ENCODE peak calls at places on chromosome 5, in eight cellular contexts. One of them, this sample, is unnamed.

GRCh38 chr5:61450170-61450815 is 118.2 kb downstream of the ZSWIM6 start:
- DNase-seq in neuronal stem cell: peak; percentile 3
- DNase-seq in GM23338: no peak
- DNase-seq in IMR-90: peak; percentile 91
- DNase-seq in PC-3: peak; percentile 62
- DNase-seq in astrocyte: peak; percentile 98
- DNase-seq in A549: peak; percentile 82
- DNase-seq in hepatocyte: peak; percentile 47
- DNase-seq in this sample: peak; percentile 84

GRCh38 chr5:56200856-56201638 is 32.1 kb downstream of the ANKRD55 start:
- DNase-seq in IMR-90: peak; percentile 78
- DNase-seq in neuronal stem cell: peak; percentile 61
- DNase-seq in hepatocyte: peak; percentile 85
- DNase-seq in GM23338: peak; percentile 85
- DNase-seq in A549: peak; percentile 90
- DNase-seq in PC-3: peak; percentile 71
- DNase-seq in astrocyte: peak; percentile 45
- DNase-seq in this sample: peak; percentile 11

GRCh38 chr5:26282190-26282589 is 756.2 kb downstream of the CDH9 start:
- DNase-seq in A549: no peak
- DNase-seq in neuronal stem cell: no peak
- DNase-seq in hepatocyte: no peak
- DNase-seq in GM23338: no peak
- DNase-seq in PC-3: peak; percentile 87
- DNase-seq in IMR-90: no peak
- DNase-seq in astrocyte: no peak
- DNase-seq in this sample: no peak

GRCh38 chr5:39031041-39031440 is 43.2 kb downstream of the RICTOR start:
- DNase-seq in IMR-90: no peak
- DNase-seq in PC-3: no peak
- DNase-seq in neuronal stem cell: no peak
- DNase-seq in A549: no peak
- DNase-seq in astrocyte: no peak
- DNase-seq in hepatocyte: no peak
- DNase-seq in GM23338: no peak
- DNase-seq in this sample: peak; percentile 41

GRCh38 chr5:100157066-100157465 is 378.1 kb upstream of the FAM174A start:
- DNase-seq in IMR-90: no peak
- DNase-seq in A549: no peak
- DNase-seq in neuronal stem cell: no peak
- DNase-seq in hepatocyte: no peak
- DNase-seq in astrocyte: no peak
- DNase-seq in PC-3: no peak
- DNase-seq in GM23338: no peak
- DNase-seq in this sample: no peak

GRCh38 chr5:131254741-131255140 is 9.1 kb upstream of the CDC42SE2 start:
- DNase-seq in hepatocyte: no peak
- DNase-seq in IMR-90: no peak
- DNase-seq in astrocyte: no peak
- DNase-seq in neuronal stem cell: no peak
- DNase-seq in GM23338: no peak
- DNase-seq in PC-3: no peak
- DNase-seq in A549: no peak
- DNase-seq in this sample: no peak

GRCh38 chr5:58891072-58891970 is 308.4 kb downstream of the RAB3C start:
- DNase-seq in hepatocyte: peak; percentile 68
- DNase-seq in GM23338: peak; percentile 85
- DNase-seq in astrocyte: peak; percentile 78
- DNase-seq in neuronal stem cell: peak; percentile 67
- DNase-seq in PC-3: peak; percentile 81
- DNase-seq in IMR-90: peak; percentile 81
- DNase-seq in A549: peak; percentile 100
- DNase-seq in this sample: peak; percentile 86

GRCh38 chr5:179270581-179271300 is 74.5 kb downstream of the ADAMTS2 start:
- DNase-seq in GM23338: no peak
- DNase-seq in neuronal stem cell: no peak
- DNase-seq in PC-3: no peak
- DNase-seq in A549: no peak
- DNase-seq in IMR-90: peak; percentile 47
- DNase-seq in hepatocyte: no peak
- DNase-seq in astrocyte: peak; percentile 38
- DNase-seq in this sample: peak; percentile 82

GRCh38 chr5:10590226-10591047 is 26.6 kb downstream of the ANKRD33B start:
- DNase-seq in PC-3: peak; percentile 93
- DNase-seq in GM23338: peak; percentile 88
- DNase-seq in astrocyte: peak; percentile 72
- DNase-seq in A549: peak; percentile 89
- DNase-seq in neuronal stem cell: no peak
- DNase-seq in IMR-90: peak; percentile 69
- DNase-seq in hepatocyte: no peak
- DNase-seq in this sample: peak; percentile 88

GRCh38 chr5:111585291-111585690 is 73.0 kb upstream of the STARD4 start:
- DNase-seq in GM23338: no peak
- DNase-seq in PC-3: no peak
- DNase-seq in A549: no peak
- DNase-seq in hepatocyte: no peak
- DNase-seq in astrocyte: peak; percentile 63
- DNase-seq in neuronal stem cell: no peak
- DNase-seq in IMR-90: no peak
- DNase-seq in this sample: no peak

GRCh38 chr5:110880413-110880812 is 141.6 kb downstream of the SLC25A46 start:
- DNase-seq in PC-3: peak; percentile 99
- DNase-seq in A549: no peak
- DNase-seq in GM23338: no peak
- DNase-seq in astrocyte: peak; percentile 92
- DNase-seq in hepatocyte: peak; percentile 59
- DNase-seq in IMR-90: peak; percentile 92
- DNase-seq in neuronal stem cell: no peak
- DNase-seq in this sample: no peak

GRCh38 chr5:143244000-143244736 is 159.3 kb downstream of the NR3C1 start:
- DNase-seq in astrocyte: peak; percentile 98
- DNase-seq in hepatocyte: peak; percentile 74
- DNase-seq in A549: peak; percentile 92
- DNase-seq in GM23338: no peak
- DNase-seq in PC-3: peak; percentile 95
- DNase-seq in neuronal stem cell: no peak
- DNase-seq in IMR-90: peak; percentile 98
- DNase-seq in this sample: peak; percentile 86

GRCh38 chr5:14254686-14255085 is 111.5 kb downstream of the TRIO start:
- DNase-seq in astrocyte: no peak
- DNase-seq in A549: no peak
- DNase-seq in GM23338: no peak
- DNase-seq in hepatocyte: no peak
- DNase-seq in IMR-90: no peak
- DNase-seq in neuronal stem cell: no peak
- DNase-seq in PC-3: no peak
- DNase-seq in this sample: no peak

GRCh38 chr5:143685416-143685815 is 126.5 kb upstream of the HMHB1 start:
- DNase-seq in neuronal stem cell: no peak
- DNase-seq in PC-3: peak; percentile 25
- DNase-seq in astrocyte: no peak
- DNase-seq in A549: peak; percentile 39
- DNase-seq in GM23338: no peak
- DNase-seq in IMR-90: peak; percentile 30
- DNase-seq in hepatocyte: no peak
- DNase-seq in this sample: no peak

GRCh38 chr5:88660326-88660946 is 222.5 kb downstream of the MEF2C start:
- DNase-seq in PC-3: peak; percentile 81
- DNase-seq in astrocyte: peak; percentile 90
- DNase-seq in IMR-90: peak; percentile 13
- DNase-seq in neuronal stem cell: no peak
- DNase-seq in A549: no peak
- DNase-seq in GM23338: peak; percentile 73
- DNase-seq in hepatocyte: no peak
- DNase-seq in this sample: peak; percentile 84
- H3K4me3 ChIP-seq in PC-3: peak overlapping the region; percentile 73
- H3K4me3 ChIP-seq in astrocyte: peak overlapping the region; percentile 67
- H3K4me3 ChIP-seq in IMR-90: peak overlapping the region; percentile 58
- H3K4me3 ChIP-seq in neuronal stem cell: peak overlapping the region; percentile 70
- H3K4me3 ChIP-seq in A549: peak overlapping the region; percentile 43
- H3K4me3 ChIP-seq in GM23338: peak overlapping the region; percentile 50
- H3K4me3 ChIP-seq in hepatocyte: peak overlapping the region; percentile 23
- H3K4me3 ChIP-seq in this sample: peak overlapping the region; percentile 65

GRCh38 chr5:17238521-17239041 is 21.1 kb downstream of the BASP1 start:
- DNase-seq in IMR-90: peak; percentile 82
- DNase-seq in GM23338: no peak
- DNase-seq in neuronal stem cell: no peak
- DNase-seq in PC-3: peak; percentile 99
- DNase-seq in hepatocyte: no peak
- DNase-seq in astrocyte: peak; percentile 83
- DNase-seq in A549: no peak
- DNase-seq in this sample: peak; percentile 78
- H3K4me2 ChIP-seq in IMR-90: peak overlapping the region; percentile 73
- H3K4me2 ChIP-seq in GM23338: no peak overlapping the region
- H3K4me2 ChIP-seq in neuronal stem cell: no peak overlapping the region
- H3K4me2 ChIP-seq in PC-3: peak overlapping the region; percentile 40
- H3K4me2 ChIP-seq in hepatocyte: no peak overlapping the region
- H3K4me2 ChIP-seq in astrocyte: peak overlapping the region; percentile 68
- H3K4me2 ChIP-seq in A549: peak overlapping the region; percentile 52
- H3K4me2 ChIP-seq in this sample: peak overlapping the region; percentile 65

DNA sequence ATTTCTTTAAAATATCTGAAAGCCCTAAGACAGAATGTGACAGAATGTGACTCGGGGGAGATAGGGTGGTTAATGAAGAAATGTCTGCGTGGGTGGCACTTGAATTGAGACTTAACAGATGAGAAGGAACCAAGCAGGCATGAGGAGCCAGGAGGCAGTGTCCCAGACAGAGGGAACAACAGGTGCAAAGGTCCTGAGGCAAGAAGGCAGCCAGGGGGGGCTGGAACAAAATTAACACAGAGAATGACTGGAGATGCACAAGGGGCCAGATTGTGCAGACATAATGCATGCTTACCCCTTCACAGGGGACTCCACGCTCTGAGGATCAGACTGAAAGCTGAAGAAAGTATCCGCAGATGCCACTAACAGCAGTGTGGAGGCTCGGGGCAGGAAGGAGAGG is 1.7 kb downstream of the LMAN2 start:
- DNase-seq in IMR-90: no peak
- DNase-seq in PC-3: no peak
- DNase-seq in GM23338: no peak
- DNase-seq in A549: no peak
- DNase-seq in astrocyte: no peak
- DNase-seq in hepatocyte: no peak
- DNase-seq in neuronal stem cell: no peak
- DNase-seq in this sample: peak; percentile 39
- H3K4me3 ChIP-seq in IMR-90: peak overlapping the region; percentile 5
- H3K4me3 ChIP-seq in PC-3: peak overlapping the region; percentile 93
- H3K4me3 ChIP-seq in GM23338: peak overlapping the region; percentile 99
- H3K4me3 ChIP-seq in A549: no peak overlapping the region
- H3K4me3 ChIP-seq in astrocyte: no peak overlapping the region
- H3K4me3 ChIP-seq in hepatocyte: no peak overlapping the region
- H3K4me3 ChIP-seq in neuronal stem cell: no peak overlapping the region
- H3K4me3 ChIP-seq in this sample: no peak overlapping the region

GRCh38 chr5:167051369-167051768 is 1240.1 kb upstream of the WWC1 start:
- DNase-seq in astrocyte: no peak
- DNase-seq in GM23338: no peak
- DNase-seq in neuronal stem cell: no peak
- DNase-seq in A549: no peak
- DNase-seq in PC-3: no peak
- DNase-seq in hepatocyte: no peak
- DNase-seq in IMR-90: no peak
- DNase-seq in this sample: no peak
- H3K4me2 ChIP-seq in astrocyte: no peak overlapping the region
- H3K4me2 ChIP-seq in GM23338: no peak overlapping the region
- H3K4me2 ChIP-seq in neuronal stem cell: no peak overlapping the region
- H3K4me2 ChIP-seq in A549: no peak overlapping the region
- H3K4me2 ChIP-seq in PC-3: no peak overlapping the region
- H3K4me2 ChIP-seq in hepatocyte: no peak overlapping the region
- H3K4me2 ChIP-seq in IMR-90: no peak overlapping the region
- H3K4me2 ChIP-seq in this sample: peak overlapping the region; percentile 62

GRCh38 chr5:146448783-146449519 is 1.8 kb downstream of the TCERG1 start:
- DNase-seq in neuronal stem cell: no peak
- DNase-seq in hepatocyte: no peak
- DNase-seq in A549: no peak
- DNase-seq in IMR-90: no peak
- DNase-seq in GM23338: peak; percentile 11
- DNase-seq in PC-3: no peak
- DNase-seq in astrocyte: no peak
- DNase-seq in this sample: no peak
- H3K4me3 ChIP-seq in neuronal stem cell: no peak overlapping the region
- H3K4me3 ChIP-seq in hepatocyte: peak overlapping the region; percentile 59
- H3K4me3 ChIP-seq in A549: peak overlapping the region; percentile 73
- H3K4me3 ChIP-seq in IMR-90: no peak overlapping the region
- H3K4me3 ChIP-seq in GM23338: peak overlapping the region; percentile 99
- H3K4me3 ChIP-seq in PC-3: peak overlapping the region; percentile 77
- H3K4me3 ChIP-seq in astrocyte: peak overlapping the region; percentile 84
- H3K4me3 ChIP-seq in this sample: peak overlapping the region; percentile 82

This sample was measured in osteoblast.